ENCODE peak calls at places on chromosomes 16 and 17, in seven cellular contexts. P, W, Z, V, K, C and L are unnamed samples.

GRCh38 chr17:46097497-46097896 is 95.7 kb downstream of the KANSL1 start:
- DNase-seq in P (no peak), W (no peak), Z (peak; percentile 52), V (no peak), K (no peak), C (no peak), L (no peak)

GRCh38 chr17:29577778-29578211 is 9.3 kb downstream of the TP53I13 start:
- DNase-seq in P (no peak), W (no peak), Z (no peak), V (peak; percentile 25), K (no peak), C (peak; percentile 13), L (peak; percentile 6)

GRCh38 chr16:2483160-2483559 is 8.2 kb downstream of the TBC1D24 start:
- DNase-seq in P (no peak), W (no peak), Z (no peak), V (no peak), K (no peak), C (peak; percentile 22), L (no peak)

GRCh38 chr16:24844101-24845030 is 1.4 kb upstream of the SLC5A11 start:
- DNase-seq in P (no peak), W (no peak), Z (no peak), V (no peak), K (no peak), C (no peak), L (no peak)

GRCh38 chr17:67223924-67224323 is 21.1 kb downstream of the HELZ start:
- DNase-seq in P (no peak), W (no peak), Z (no peak), V (no peak), K (no peak), C (no peak), L (no peak)

GRCh38 chr16:59605706-59606105 is 871.6 kb upstream of the GOT2 start:
- DNase-seq in P (no peak), W (no peak), Z (no peak), V (no peak), K (no peak), C (no peak), L (no peak)

GRCh38 chr17:9647014-9647413 is 1.7 kb downstream of the USP43 start:
- DNase-seq in P (no peak), W (no peak), Z (peak; percentile 38), V (no peak), K (no peak), C (no peak), L (peak; percentile 23)

GRCh38 chr17:80034977-80035686 is 540 bp downstream of the TBC1D16 start:
- DNase-seq in P (peak; percentile 55), W (peak; percentile 18), Z (peak; percentile 55), V (peak; percentile 70), K (peak; percentile 32), C (peak; percentile 36), L (peak; percentile 49)

GRCh38 chr16:10662212-10662611 is 32.5 kb downstream of the TEKT5 start:
- DNase-seq in P (no peak), W (no peak), Z (no peak), V (no peak), K (no peak), C (no peak), L (no peak)

GRCh38 chr17:77280304-77280910 is 139.6 kb downstream of the SEC14L1 start:
- DNase-seq in P (peak; percentile 45), W (no peak), Z (no peak), V (peak; percentile 78), K (no peak), C (no peak), L (no peak)

GRCh38 chr17:74554909-74555308 is 9.0 kb upstream of the CD300C start:
- DNase-seq in P (no peak), W (no peak), Z (no peak), V (no peak), K (no peak), C (no peak), L (no peak)

GRCh38 chr17:82874011-82874835 is 34.4 kb upstream of the ZNF750 start:
- DNase-seq in P (no peak), W (no peak), Z (no peak), V (peak; percentile 24), K (no peak), C (no peak), L (no peak)

GRCh38 chr16:6633441-6633840 is 699.2 kb upstream of the RBFOX1 start:
- DNase-seq in P (no peak), W (no peak), Z (no peak), V (no peak), K (no peak), C (no peak), L (no peak)

GRCh38 chr17:64634217-64634616 is 27.9 kb downstream of the SMURF2 start:
- DNase-seq in P (no peak), W (no peak), Z (no peak), V (no peak), K (no peak), C (no peak), L (no peak)

GRCh38 chr16:50210266-50211038 is 55.9 kb upstream of the ADCY7 start:
- DNase-seq in P (peak; percentile 74), W (peak; percentile 55), Z (peak; percentile 93), V (peak; percentile 80), K (peak; percentile 19), C (peak; percentile 75), L (peak; percentile 61)

GRCh38 chr16:81695431-81695890 is 83.6 kb upstream of the PLCG2 start:
- DNase-seq in P (no peak), W (no peak), Z (peak; percentile 36), V (no peak), K (no peak), C (no peak), L (no peak)

GRCh38 chr16:19184823-19185509 is 16.9 kb downstream of the SYT17 start:
- DNase-seq in P (peak; percentile 36), W (no peak), Z (peak; percentile 28), V (no peak), K (no peak), C (no peak), L (no peak)

GRCh38 chr16:74738134-74738541 is 36.5 kb downstream of the FA2H start:
- DNase-seq in P (no peak), W (no peak), Z (no peak), V (peak; percentile 52), K (no peak), C (no peak), L (no peak)

GRCh38 chr17:62778990-62779681 is 29.0 kb downstream of the MARCHF10 start:
- DNase-seq in P (no peak), W (no peak), Z (peak; percentile 96), V (peak; percentile 37), K (no peak), C (no peak), L (no peak)

GRCh38 chr17:62781356-62781755 is 26.8 kb downstream of the MARCHF10 start:
- DNase-seq in P (no peak), W (no peak), Z (peak; percentile 69), V (no peak), K (no peak), C (no peak), L (no peak)

GRCh38 chr17:62781826-62782225 is 26.3 kb downstream of the MARCHF10 start:
- DNase-seq in P (no peak), W (no peak), Z (peak; percentile 88), V (no peak), K (no peak), C (no peak), L (no peak)

GRCh38 chr17:62780951-62781350 is 27.2 kb downstream of the MARCHF10 start:
- DNase-seq in P (no peak), W (no peak), Z (peak; percentile 68), V (no peak), K (no peak), C (no peak), L (no peak)

GRCh38 chr17:62780273-62780672 is 27.8 kb downstream of the MARCHF10 start:
- DNase-seq in P (no peak), W (no peak), Z (no peak), V (no peak), K (no peak), C (no peak), L (no peak)
- TF ChIP-seq CTCF in P (no peak), W (no peak), Z (no peak), V (no peak), K (no peak), C (no peak), L (no peak)

DNA sequence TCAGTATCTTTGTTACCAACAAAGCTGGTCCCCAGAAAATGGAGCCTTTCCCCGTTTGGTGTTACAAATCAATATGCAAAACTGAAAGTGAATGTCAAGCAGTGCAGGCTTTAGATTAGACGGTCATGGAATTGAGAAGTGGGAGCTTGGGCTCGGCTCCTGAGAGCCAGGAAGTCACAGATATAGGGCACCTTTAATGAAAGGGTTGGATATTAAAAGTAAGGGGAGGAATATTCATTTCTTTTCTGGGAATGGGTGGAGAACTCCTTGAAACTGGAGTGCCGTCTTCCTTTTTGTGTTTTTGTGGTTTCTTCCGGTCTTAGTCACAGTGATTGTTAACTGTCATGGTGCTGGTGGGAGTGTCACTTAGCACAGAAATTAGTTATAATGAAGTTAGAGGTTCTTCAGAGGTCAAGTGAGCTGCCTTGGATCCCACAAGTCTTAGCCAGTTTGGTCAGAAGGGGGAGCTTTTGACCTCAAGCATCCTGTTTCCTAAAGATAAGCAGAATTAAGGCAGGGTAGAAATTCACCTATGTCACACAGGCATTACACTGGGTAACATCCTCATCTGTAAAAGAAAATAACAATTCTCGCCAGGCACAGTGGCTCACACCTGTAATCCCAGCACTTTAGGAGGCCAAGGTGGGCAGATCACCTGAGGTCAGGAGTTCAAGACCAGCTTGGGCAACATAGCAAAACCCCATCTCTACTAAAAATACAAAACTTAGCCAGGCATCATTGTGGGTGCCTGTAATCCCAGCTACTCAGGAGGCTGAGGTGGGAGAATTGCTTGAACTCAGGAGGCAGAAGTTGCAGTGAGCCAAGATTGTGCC is 9.6 kb upstream of the EIF1 start:
- DNase-seq in P (no peak), W (no peak), Z (peak; percentile 35), V (no peak), K (no peak), C (no peak), L (no peak)
- TF ChIP-seq CTCF in P (no peak), W (no peak), Z (peak; percentile 23), V (no peak), K (no peak), C (no peak), L (no peak)

DNA sequence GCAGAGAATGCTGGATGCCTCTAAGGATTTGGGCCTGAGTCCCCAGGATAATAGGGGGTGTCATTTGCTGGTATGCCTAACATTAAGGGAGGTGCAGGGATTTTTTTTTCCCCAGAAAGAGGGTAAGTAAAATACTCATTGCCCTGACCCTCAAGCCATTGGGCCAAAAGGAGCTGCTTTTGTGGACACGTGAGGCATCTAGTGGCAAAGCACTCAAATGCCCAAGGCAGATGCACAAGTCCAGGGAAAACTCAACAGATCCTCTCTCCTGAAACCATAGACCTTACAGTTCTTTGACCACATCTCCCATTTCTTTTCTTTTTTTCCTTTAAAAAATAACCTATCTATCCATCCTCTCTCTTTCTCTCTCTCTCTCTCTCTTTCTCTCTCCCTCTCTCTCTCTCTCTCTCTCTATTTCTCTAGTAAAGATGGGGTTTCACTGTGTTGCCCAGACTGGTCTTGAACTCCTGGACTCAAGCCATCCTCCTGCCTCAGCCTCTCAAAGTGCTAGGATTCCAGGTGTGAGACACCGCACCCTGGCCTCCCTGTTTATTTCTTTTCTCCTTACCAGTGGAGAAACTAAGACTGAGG is 11.8 kb downstream of the IRX5 start:
- DNase-seq in P (no peak), W (no peak), Z (no peak), V (no peak), K (no peak), C (no peak), L (no peak)
- TF ChIP-seq CTCF in P (no peak), W (no peak), Z (no peak), V (no peak), K (no peak), C (no peak), L (no peak)

DNA sequence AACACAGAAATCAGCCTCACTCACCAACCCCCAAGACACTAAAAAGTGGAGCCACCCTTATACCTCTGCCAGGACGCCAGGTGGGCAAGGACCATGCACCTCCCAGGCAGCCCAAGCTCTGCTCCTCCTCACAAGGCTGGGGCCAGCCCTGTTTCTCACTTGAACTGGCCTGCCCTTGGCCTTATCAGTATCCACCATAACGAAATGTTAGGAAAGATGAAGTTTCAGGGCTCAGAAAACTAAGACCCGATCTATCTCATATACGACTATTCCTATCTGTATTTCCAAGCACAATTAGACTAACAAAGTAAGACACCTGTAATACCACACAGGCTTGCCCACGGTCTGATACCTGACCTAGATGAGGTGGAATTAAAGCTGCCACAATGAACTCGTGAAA is 6.9 kb downstream of the FBXO31 start:
- DNase-seq in P (no peak), W (no peak), Z (no peak), V (no peak), K (no peak), C (no peak), L (no peak)
- TF ChIP-seq CTCF in P (no peak), W (no peak), Z (no peak), V (no peak), K (no peak), C (no peak), L (no peak)